ENCODE peak calls at places on chromosomes 7 and 10, in five cellular contexts. U is GM12878, N is K562, S is H1, W is HepG2. A is an unnamed sample.
A peak's percentile ranks its signal among the peaks of the same experiment; 100 is the strongest.

GRCh38 chr10:96044686-96045085 is 1.3 kb downstream of the CCNJ start:
- DNase-seq in N (no peak), W (peak; percentile 5), U (no peak), S (no peak), A (no peak)

GRCh38 chr10:99619851-99620712 is at the start of gene SLC25A28:
- DNase-seq in S (peak; percentile 100), U (peak; percentile 100), N (peak; percentile 85), W (peak; percentile 100), A (peak; percentile 100)

GRCh38 chr10:132309879-132310591 is 2.3 kb upstream of the STK32C start:
- DNase-seq in W (no peak), N (no peak), S (no peak), U (no peak), A (no peak)

GRCh38 chr10:3761916-3762708 is 22.9 kb downstream of the KLF6 start:
- DNase-seq in S (peak; percentile 61), U (no peak), N (no peak), W (peak; percentile 73), A (peak; percentile 57)

GRCh38 chr7:117248810-117249209 is 74.0 kb downstream of the WNT2 start:
- DNase-seq in S (no peak), N (no peak), U (no peak), W (no peak), A (no peak)

GRCh38 chr10:73644015-73644743 is 2.9 kb upstream of the MYOZ1 start:
- DNase-seq in S (no peak), W (peak; percentile 50), N (peak; percentile 77), U (peak; percentile 53), A (peak; percentile 58)

GRCh38 chr10:3095373-3096139 is 28.2 kb downstream of the PFKP start:
- DNase-seq in S (no peak), N (peak; percentile 80), W (peak; percentile 89), U (peak; percentile 25), A (peak; percentile 97)

GRCh38 chr10:80186364-80187012 is 18.8 kb downstream of the ANXA11 start:
- DNase-seq in S (no peak), N (no peak), U (no peak), W (no peak), A (no peak)

GRCh38 chr10:4662576-4663161 is 163.3 kb upstream of the AKR1E2 start:
- DNase-seq in N (no peak), W (no peak), S (no peak), U (no peak), A (no peak)

GRCh38 chr7:151851160-151851751 is 25.7 kb downstream of the PRKAG2 start:
- DNase-seq in N (no peak), U (peak; percentile 13), W (no peak), S (no peak), A (no peak)

GRCh38 chr7:151063212-151063561 is 3.8 kb downstream of the SLC4A2 start:
- DNase-seq in N (peak; percentile 65), S (no peak), W (peak; percentile 41), U (no peak), A (no peak)

GRCh38 chr10:3708830-3709229 is 76.2 kb downstream of the KLF6 start:
- DNase-seq in W (no peak), N (no peak), U (no peak), S (no peak), A (no peak)

GRCh38 chr10:113681533-113682470 is 2.1 kb downstream of the CASP7 start:
- DNase-seq in W (no peak), N (no peak), S (no peak), U (peak; percentile 77), A (no peak)

GRCh38 chr7:1691601-1692499 is 21.8 kb downstream of the ELFN1 start:
- DNase-seq in W (no peak), U (no peak), N (no peak), S (no peak), A (no peak)

GRCh38 chr10:89414146-89414878 is at the start of gene IFIT5:
- DNase-seq in W (peak; percentile 30), U (peak; percentile 58), S (no peak), N (peak; percentile 23), A (no peak)

GRCh38 chr7:156650042-156650441 is 9.5 kb downstream of the RNF32 start:
- DNase-seq in W (peak; percentile 57), N (peak; percentile 79), U (no peak), S (no peak), A (peak; percentile 33)

GRCh38 chr7:4115941-4116610 is 566.0 kb upstream of the FOXK1 start:
- DNase-seq in U (no peak), S (no peak), N (no peak), W (no peak), A (no peak)

GRCh38 chr7:157690058-157690832 is 353.4 kb downstream of the DNAJB6 start:
- DNase-seq in W (no peak), S (no peak), U (no peak), N (no peak), A (no peak)

GRCh38 chr10:114684822-114685209 is 26.7 kb upstream of the ABLIM1 start:
- DNase-seq in N (no peak), S (no peak), W (peak; percentile 95), U (no peak), A (no peak)

GRCh38 chr7:611281-611810 is 91.7 kb upstream of the PDGFA start:
- DNase-seq in N (no peak), W (no peak), S (no peak), U (no peak), A (no peak)

GRCh38 chr7:75984130-75985008 is 10.0 kb downstream of the TMEM120A start:
- DNase-seq in N (no peak), W (no peak), S (no peak), U (no peak), A (no peak)

GRCh38 chr10:63713191-63714144 is 192.3 kb downstream of the REEP3 start:
- DNase-seq in W (peak; percentile 9), S (peak; percentile 99), U (no peak), N (no peak), A (no peak)

GRCh38 chr7:129225206-129225930 is 538 bp downstream of the AHCYL2 start:
- DNase-seq in W (peak; percentile 20), U (no peak), N (peak; percentile 63), S (no peak), A (no peak)

GRCh38 chr7:3065724-3066143 is 22.1 kb upstream of the CARD11 start:
- DNase-seq in W (peak; percentile 11), N (peak; percentile 86), S (peak; percentile 51), U (no peak), A (peak; percentile 59)

GRCh38 chr7:1169409-1170368 is 9.7 kb upstream of the ZFAND2A start:
- DNase-seq in S (no peak), U (peak; percentile 56), N (peak; percentile 93), W (peak; percentile 83), A (no peak)

GRCh38 chr10:17292375-17292774 is 64.3 kb downstream of the VIM start:
- DNase-seq in N (no peak), S (no peak), U (no peak), W (no peak), A (no peak)

GRCh38 chr7:90421648-90422047 is 18.4 kb downstream of the CLDN12 start:
- DNase-seq in W (no peak), N (no peak), U (no peak), S (no peak), A (no peak)

GRCh38 chr7:31687024-31687423 is at the start of gene PPP1R17:
- DNase-seq in U (no peak), W (no peak), S (no peak), N (no peak), A (no peak)

GRCh38 chr7:30285067-30285530 is 702 bp downstream of the ZNRF2 start:
- DNase-seq in N (peak; percentile 39), U (no peak), W (no peak), S (no peak), A (no peak)

GRCh38 chr7:128947854-128948253 is 10.1 kb downstream of the IRF5 start:
- DNase-seq in S (no peak), N (no peak), W (no peak), U (no peak), A (no peak)

GRCh38 chr10:117617664-117618063 is 75.1 kb downstream of the EMX2 start:
- DNase-seq in U (no peak), W (no peak), N (no peak), S (no peak), A (no peak)

GRCh38 chr10:25068152-25069058 is 52.0 kb downstream of the THNSL1 start:
- DNase-seq in N (no peak), U (no peak), W (peak; percentile 66), S (peak; percentile 44), A (no peak)

GRCh38 chr10:84606428-84606827 is 278.0 kb downstream of the CCSER2 start:
- DNase-seq in W (no peak), U (no peak), S (no peak), N (no peak), A (no peak)

GRCh38 chr7:480531-481218 is 39.0 kb downstream of the PDGFA start:
- DNase-seq in U (no peak), S (no peak), N (peak; percentile 71), W (no peak), A (no peak)

GRCh38 chr10:80132299-80133139 is at the start of gene PLAC9:
- DNase-seq in W (no peak), U (no peak), S (no peak), N (no peak), A (no peak)

GRCh38 chr7:112272921-112273561 is 66.5 kb downstream of the ZNF277 start:
- DNase-seq in U (no peak), N (no peak), S (no peak), W (no peak), A (no peak)

GRCh38 chr7:2757361-2757903 is 69.4 kb downstream of the AMZ1 start:
- DNase-seq in W (no peak), S (no peak), N (no peak), U (no peak), A (peak; percentile 12)

GRCh38 chr7:107291434-107291833 is 122.6 kb downstream of the HBP1 start:
- DNase-seq in U (no peak), W (no peak), N (no peak), S (no peak), A (no peak)
- TF ChIP-seq ATF3 in U (no peak), W (no peak), N (no peak), S (no peak), A (no peak)

GRCh38 chr7:46168231-46168630 is 247.2 kb upstream of the IGFBP3 start:
- DNase-seq in U (no peak), S (no peak), N (no peak), W (no peak), A (no peak)
- TF ChIP-seq CEBPB in U (no peak), S (no peak), N (no peak), W (no peak), A (no peak)

GRCh38 chr7:26321440-26321839 is 29.8 kb downstream of the SNX10 start:
- DNase-seq in U (no peak), N (no peak), W (no peak), S (no peak), A (no peak)
- TF ChIP-seq ATF3 in U (no peak), N (no peak), W (no peak), S (no peak), A (no peak)

GRCh38 chr10:62268399-62269076 is at the start of gene RTKN2:
- DNase-seq in U (no peak), N (peak; percentile 76), W (peak; percentile 90), S (peak; percentile 97), A (peak; percentile 74)
- TF ChIP-seq CEBPB in U (no peak), N (no peak), W (no peak), S (no peak), A (no peak)

A was measured in HCT116.